ENCODE peak calls at places on chromosomes 3 and 15, in five cellular contexts. P is tibial artery, O is SK-N-SH, V is foreskin fibroblast, I is lower leg skin. Z is an unnamed sample.

GRCh38 chr15:83061680-83062079 is 5.4 kb downstream of the BTBD1 start:
- DNase-seq in P (no peak), O (no peak), V (peak; percentile 50), I (no peak), Z (no peak)

GRCh38 chr15:71272932-71273331 is 157.7 kb downstream of the THSD4 start:
- DNase-seq in P (no peak), O (no peak), V (peak; percentile 48), I (no peak), Z (no peak)

GRCh38 chr15:98528056-98528725 is 120.1 kb upstream of the IGF1R start:
- DNase-seq in P (no peak), O (no peak), V (no peak), I (no peak), Z (no peak)

GRCh38 chr3:5195605-5196004 is 8.1 kb downstream of the EDEM1 start:
- DNase-seq in P (no peak), O (no peak), V (no peak), I (no peak), Z (peak; percentile 72)

GRCh38 chr15:47577476-47577875 is 139.8 kb upstream of the SEMA6D start:
- DNase-seq in P (no peak), O (peak; percentile 23), V (no peak), I (no peak), Z (no peak)

GRCh38 chr15:35362195-35362829 is 183.7 kb downstream of the DPH6 start:
- DNase-seq in P (no peak), O (no peak), V (peak; percentile 47), I (no peak), Z (no peak)

GRCh38 chr3:161316006-161316689 is 55.2 kb downstream of the SPTSSB start:
- DNase-seq in P (no peak), O (no peak), V (peak; percentile 76), I (peak; percentile 69), Z (no peak)

GRCh38 chr3:157113832-157114505 is 46.0 kb downstream of the CCNL1 start:
- DNase-seq in P (no peak), O (no peak), V (no peak), I (no peak), Z (no peak)

GRCh38 chr15:49045691-49046112 is 544 bp downstream of the SECISBP2L start:
- DNase-seq in P (no peak), O (no peak), V (peak; percentile 32), I (peak; percentile 21), Z (no peak)

GRCh38 chr3:122092460-122093165 is 37.5 kb downstream of the CD86 start:
- DNase-seq in P (no peak), O (no peak), V (no peak), I (peak; percentile 30), Z (peak; percentile 57)

GRCh38 chr3:31462050-31462569 is 70.6 kb upstream of the STT3B start:
- DNase-seq in P (no peak), O (no peak), V (no peak), I (no peak), Z (no peak)

GRCh38 chr15:55267401-55268053 is 22.1 kb downstream of the RAB27A start:
- DNase-seq in P (peak; percentile 73), O (peak; percentile 32), V (peak; percentile 23), I (peak; percentile 27), Z (peak; percentile 23)

GRCh38 chr3:187986514-187986934 is 167.4 kb upstream of the LPP start:
- DNase-seq in P (no peak), O (no peak), V (peak; percentile 94), I (no peak), Z (no peak)

GRCh38 chr15:33215941-33216872 is 21.7 kb upstream of the FMN1 start:
- DNase-seq in P (no peak), O (no peak), V (peak; percentile 54), I (no peak), Z (no peak)

GRCh38 chr3:9828801-9829755 is 14.7 kb downstream of the RPUSD3 start:
- DNase-seq in P (no peak), O (no peak), V (no peak), I (no peak), Z (no peak)

GRCh38 chr3:120427201-120427600 is 23.6 kb downstream of the FSTL1 start:
- DNase-seq in P (no peak), O (no peak), V (no peak), I (no peak), Z (no peak)

GRCh38 chr3:159616234-159616825 is 372.3 kb upstream of the IL12A start:
- DNase-seq in P (peak; percentile 68), O (no peak), V (peak; percentile 78), I (no peak), Z (peak; percentile 50)

GRCh38 chr15:89362203-89363101 is 27.8 kb upstream of the POLG start:
- DNase-seq in P (no peak), O (peak; percentile 93), V (no peak), I (no peak), Z (peak; percentile 82)

GRCh38 chr15:89556413-89557262 is 18.6 kb upstream of the TICRR start:
- DNase-seq in P (no peak), O (peak; percentile 70), V (peak; percentile 88), I (peak; percentile 60), Z (peak; percentile 36)

GRCh38 chr15:98872777-98873176 is 134.8 kb downstream of the PGPEP1L start:
- DNase-seq in P (no peak), O (no peak), V (no peak), I (no peak), Z (no peak)

GRCh38 chr3:128392812-128393544 is 73.7 kb downstream of the DNAJB8 start:
- DNase-seq in P (no peak), O (peak; percentile 58), V (no peak), I (no peak), Z (no peak)

GRCh38 chr3:128388932-128389331 is 77.8 kb downstream of the DNAJB8 start:
- DNase-seq in P (no peak), O (no peak), V (no peak), I (no peak), Z (no peak)

GRCh38 chr3:128394033-128394432 is 72.7 kb downstream of the DNAJB8 start:
- DNase-seq in P (no peak), O (peak; percentile 75), V (no peak), I (no peak), Z (no peak)

GRCh38 chr3:128392021-128392420 is 74.7 kb downstream of the DNAJB8 start:
- DNase-seq in P (no peak), O (no peak), V (no peak), I (no peak), Z (no peak)

GRCh38 chr3:128390867-128391266 is 75.8 kb downstream of the DNAJB8 start:
- DNase-seq in P (no peak), O (no peak), V (no peak), I (no peak), Z (no peak)
- TF ChIP-seq CTCF in P (no peak), O (no peak), V (no peak), I (no peak), Z (no peak)

GRCh38 chr15:57015897-57016296 is 97.5 kb downstream of the TCF12 start:
- DNase-seq in P (no peak), O (no peak), V (no peak), I (no peak), Z (no peak)

GRCh38 chr15:57019496-57020160 is 101.2 kb downstream of the TCF12 start:
- DNase-seq in P (no peak), O (no peak), V (peak; percentile 50), I (peak; percentile 23), Z (no peak)

GRCh38 chr15:57018151-57018550 is 99.7 kb downstream of the TCF12 start:
- DNase-seq in P (no peak), O (no peak), V (peak; percentile 48), I (no peak), Z (no peak)

GRCh38 chr15:57015360-57015759 is 96.9 kb downstream of the TCF12 start:
- DNase-seq in P (no peak), O (no peak), V (no peak), I (no peak), Z (no peak)

GRCh38 chr15:57017024-57017423 is 98.6 kb downstream of the TCF12 start:
- DNase-seq in P (no peak), O (peak; percentile 5), V (peak; percentile 58), I (no peak), Z (no peak)
- H3K4me3 ChIP-seq in P (no peak overlapping the region), O (no peak overlapping the region), V (no peak overlapping the region), I (no peak overlapping the region), Z (no peak overlapping the region)

DNA sequence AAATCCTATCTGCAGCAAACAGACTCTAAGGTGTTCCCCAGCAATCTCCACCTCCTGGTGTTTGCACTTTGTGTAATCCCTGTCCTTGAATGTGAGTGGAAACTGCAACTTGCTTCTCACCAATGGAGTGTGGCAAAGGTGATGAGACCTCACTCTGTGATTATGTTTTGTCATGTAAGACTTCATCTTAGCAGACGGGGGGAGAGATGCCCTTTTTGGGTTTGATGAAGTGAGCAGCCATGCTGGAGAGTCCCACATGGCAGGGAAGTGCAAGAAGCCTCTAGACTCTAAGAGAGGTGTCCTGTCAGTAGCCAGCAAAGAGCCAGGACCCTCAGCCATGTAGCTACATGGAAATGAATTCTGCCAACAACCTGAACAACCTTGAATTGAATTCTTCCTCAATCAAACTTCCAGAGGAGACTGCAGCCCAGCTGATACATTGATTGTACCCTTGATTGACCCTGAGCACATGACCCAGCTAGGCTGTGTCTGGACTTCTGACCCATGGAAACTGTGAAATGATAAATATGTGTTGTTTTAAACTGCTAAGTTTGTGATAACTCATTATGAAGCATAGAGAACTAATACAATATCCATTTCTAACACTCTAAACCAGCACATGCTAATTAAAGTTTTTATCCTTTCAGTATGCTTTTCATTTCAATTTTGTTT is 71.4 kb upstream of the RASGRF1 start:
- DNase-seq in P (no peak), O (no peak), V (no peak), I (no peak), Z (no peak)
- TF ChIP-seq CTCF in P (no peak), O (no peak), V (no peak), I (no peak), Z (no peak)

GRCh38 chr3:177306252-177306651 is 109.0 kb upstream of the TBL1XR1 start:
- DNase-seq in P (no peak), O (no peak), V (peak; percentile 61), I (no peak), Z (no peak)

GRCh38 chr3:177299250-177299649 is 102.0 kb upstream of the TBL1XR1 start:
- DNase-seq in P (no peak), O (no peak), V (no peak), I (no peak), Z (no peak)

GRCh38 chr3:177300039-177300833 is 103.0 kb upstream of the TBL1XR1 start:
- DNase-seq in P (no peak), O (no peak), V (peak; percentile 61), I (no peak), Z (peak; percentile 57)

GRCh38 chr3:177295116-177295515 is 97.8 kb upstream of the TBL1XR1 start:
- DNase-seq in P (no peak), O (no peak), V (no peak), I (no peak), Z (no peak)

GRCh38 chr3:177300842-177301241 is 103.6 kb upstream of the TBL1XR1 start:
- DNase-seq in P (no peak), O (no peak), V (no peak), I (no peak), Z (no peak)
- H3K4me3 ChIP-seq in P (no peak overlapping the region), O (no peak overlapping the region), V (no peak overlapping the region), I (no peak overlapping the region), Z (no peak overlapping the region)

GRCh38 chr3:169815590-169816150 is 3.0 kb upstream of the LRRC34 start:
- DNase-seq in P (no peak), O (no peak), V (no peak), I (no peak), Z (no peak)

GRCh38 chr3:169812124-169812843 is 386 bp upstream of the LRRIQ4 start:
- DNase-seq in P (peak; percentile 82), O (peak; percentile 87), V (peak; percentile 87), I (peak; percentile 27), Z (peak; percentile 77)

GRCh38 chr3:169811606-169812123 is 1.0 kb upstream of the LRRIQ4 start:
- DNase-seq in P (no peak), O (no peak), V (peak; percentile 85), I (no peak), Z (no peak)

GRCh38 chr3:169812844-169813677 is at the start of the genes LRRC34 and LRRIQ4:
- DNase-seq in P (peak; percentile 78), O (peak; percentile 86), V (peak; percentile 93), I (peak; percentile 54), Z (no peak)

GRCh38 chr3:169813757-169814517 is 1.2 kb upstream of the LRRC34 start:
- DNase-seq in P (no peak), O (no peak), V (peak; percentile 34), I (no peak), Z (no peak)
- TF ChIP-seq CTCF in P (no peak), O (peak; percentile 14), V (peak; percentile 24), I (no peak), Z (peak; percentile 12)

Z was measured in upper lobe of left lung.